ENCODE peak calls at places on chromosomes 1 and 21, in four cellular contexts. X, B, T and J are unnamed samples. For H3K4me1, the result is how much of the 10 kb centered on the place peaks cover.

GRCh38 chr1:28354121-28354520 is 15.4 kb upstream of the PHACTR4 start:
- DNase-seq in T (no peak), B (no peak), X (no peak), J (no peak)

GRCh38 chr1:203219171-203219570 is 10.3 kb downstream of the CHIT1 start:
- DNase-seq in X (no peak), B (no peak), T (no peak), J (no peak)

GRCh38 chr1:220748091-220748934 is at the start of gene MTARC2:
- DNase-seq in T (peak), X (peak), B (peak), J (peak)

GRCh38 chr1:157087030-157087429 is 12.6 kb downstream of the ETV3L start:
- DNase-seq in B (no peak), T (no peak), X (no peak), J (no peak)

GRCh38 chr1:206809504-206810084 is 37.3 kb upstream of the IL10 start:
- DNase-seq in B (peak), T (no peak), X (peak), J (no peak)

GRCh38 chr1:178543291-178543609 is 30.3 kb downstream of the TEX35 start:
- DNase-seq in B (no peak), X (peak), T (no peak), J (no peak)

GRCh38 chr1:109241841-109242301 is 7.5 kb upstream of the CELSR2 start:
- DNase-seq in B (no peak), X (no peak), T (no peak), J (no peak)

GRCh38 chr21:36330904-36331303 is 10.9 kb downstream of the MORC3 start:
- DNase-seq in T (no peak), B (peak), X (peak), J (peak)

GRCh38 chr1:109891930-109892329 is 18.7 kb upstream of the CSF1 start:
- DNase-seq in X (no peak), B (no peak), T (no peak), J (no peak)

GRCh38 chr1:47616906-47617305 is 179.1 kb downstream of the FOXD2 start:
- DNase-seq in T (no peak), X (no peak), B (no peak), J (no peak)

GRCh38 chr1:111864862-111865261 is 109.2 kb downstream of the DDX20 start:
- DNase-seq in B (no peak), T (no peak), X (no peak), J (no peak)

GRCh38 chr21:16517380-16517779 is 787.6 kb downstream of the USP25 start:
- DNase-seq in X (no peak), T (no peak), B (no peak), J (no peak)

GRCh38 chr1:94326329-94326728 is 88.9 kb upstream of the ARHGAP29 start:
- DNase-seq in X (no peak), T (no peak), B (no peak), J (no peak)

GRCh38 chr1:185045793-185046441 is 559 bp downstream of the RNF2 start:
- DNase-seq in B (peak), X (peak), T (peak), J (peak)

GRCh38 chr1:7223334-7224080 is 438.3 kb downstream of the CAMTA1 start:
- DNase-seq in B (no peak), X (peak), T (no peak), J (no peak)

GRCh38 chr1:181396171-181396670 is 87.1 kb upstream of the CACNA1E start:
- DNase-seq in B (no peak), X (no peak), T (no peak), J (no peak)

GRCh38 chr1:48794815-48795214 is 18.1 kb upstream of the BEND5 start:
- DNase-seq in B (no peak), X (no peak), T (no peak), J (no peak)

GRCh38 chr1:58576727-58577675 is at the start of gene TACSTD2:
- DNase-seq in X (no peak), B (peak), T (peak), J (no peak)

GRCh38 chr1:241447056-241447649 is 72.4 kb downstream of the FH start:
- DNase-seq in T (no peak), X (no peak), B (no peak), J (no peak)

GRCh38 chr21:42680429-42680828 is 27.0 kb downstream of the PDE9A start:
- DNase-seq in T (no peak), B (no peak), X (no peak), J (no peak)

GRCh38 chr1:16369821-16370220 is 2.8 kb downstream of the SZRD1 start:
- DNase-seq in B (no peak), X (no peak), T (no peak), J (no peak)

GRCh38 chr1:16367968-16368910 is 1.2 kb downstream of the SZRD1 start:
- DNase-seq in X (no peak), T (no peak), B (no peak), J (no peak)

GRCh38 chr1:16367258-16367967 is 371 bp downstream of the SZRD1 start:
- DNase-seq in T (peak), B (peak), X (peak), J (peak)

GRCh38 chr1:16371725-16372124 is 4.7 kb downstream of the SZRD1 start:
- DNase-seq in X (no peak), T (no peak), B (no peak), J (no peak)

GRCh38 chr1:16366722-16367257 is at the start of gene SZRD1:
- DNase-seq in B (peak), X (peak), T (peak), J (peak)
- H3K4me1 ChIP-seq in B (half or more), X (under half), T (under half), J (under half)

GRCh38 chr21:41678016-41678935 is 88.6 kb downstream of the RIPK4 start:
- DNase-seq in B (peak), X (peak), T (peak), J (no peak)
- TF ChIP-seq CTCF in B (peak), X (no peak), T (no peak), J (no peak)

GRCh38 chr1:12435639-12436344 is 182.2 kb downstream of the DHRS3 start:
- DNase-seq in B (no peak), T (no peak), X (no peak), J (no peak)

GRCh38 chr1:12432897-12433296 is 185.1 kb downstream of the DHRS3 start:
- DNase-seq in B (no peak), X (no peak), T (no peak), J (no peak)

GRCh38 chr1:12434686-12435085 is 183.3 kb downstream of the DHRS3 start:
- DNase-seq in T (no peak), X (no peak), B (no peak), J (no peak)

GRCh38 chr1:12433323-12434053 is 184.5 kb downstream of the DHRS3 start:
- DNase-seq in T (peak), B (peak), X (no peak), J (peak)

DNA sequence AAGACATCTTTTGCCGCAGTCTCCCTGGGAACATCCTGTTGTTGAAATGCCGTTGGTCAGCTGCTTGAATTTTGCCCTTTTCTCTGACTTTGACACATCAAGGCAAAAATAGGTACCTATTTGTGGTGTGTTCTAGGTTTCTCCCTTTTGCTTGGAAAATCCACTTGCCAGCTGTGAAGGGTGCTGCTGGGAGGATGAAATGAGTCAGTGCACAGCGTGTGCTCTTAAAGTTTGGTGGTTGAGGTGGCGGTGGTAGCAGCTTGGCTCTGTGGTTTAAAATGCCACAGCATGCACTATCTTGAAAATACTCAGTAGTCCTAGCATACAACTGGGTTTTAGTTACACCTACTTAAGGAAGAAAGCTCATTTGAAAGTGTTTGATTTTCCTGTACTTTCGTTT is 183.8 kb downstream of the DHRS3 start:
- DNase-seq in X (no peak), B (no peak), T (peak), J (no peak)
- H3K4me1 ChIP-seq in X (half or more), B (under half), T (under half), J (under half)

GRCh38 chr1:150010388-150011115 is at the start of gene OTUD7B:
- DNase-seq in X (peak), B (peak), T (peak), J (peak)
- TF ChIP-seq CTCF in X (no peak), B (peak), T (no peak), J (no peak)

DNA sequence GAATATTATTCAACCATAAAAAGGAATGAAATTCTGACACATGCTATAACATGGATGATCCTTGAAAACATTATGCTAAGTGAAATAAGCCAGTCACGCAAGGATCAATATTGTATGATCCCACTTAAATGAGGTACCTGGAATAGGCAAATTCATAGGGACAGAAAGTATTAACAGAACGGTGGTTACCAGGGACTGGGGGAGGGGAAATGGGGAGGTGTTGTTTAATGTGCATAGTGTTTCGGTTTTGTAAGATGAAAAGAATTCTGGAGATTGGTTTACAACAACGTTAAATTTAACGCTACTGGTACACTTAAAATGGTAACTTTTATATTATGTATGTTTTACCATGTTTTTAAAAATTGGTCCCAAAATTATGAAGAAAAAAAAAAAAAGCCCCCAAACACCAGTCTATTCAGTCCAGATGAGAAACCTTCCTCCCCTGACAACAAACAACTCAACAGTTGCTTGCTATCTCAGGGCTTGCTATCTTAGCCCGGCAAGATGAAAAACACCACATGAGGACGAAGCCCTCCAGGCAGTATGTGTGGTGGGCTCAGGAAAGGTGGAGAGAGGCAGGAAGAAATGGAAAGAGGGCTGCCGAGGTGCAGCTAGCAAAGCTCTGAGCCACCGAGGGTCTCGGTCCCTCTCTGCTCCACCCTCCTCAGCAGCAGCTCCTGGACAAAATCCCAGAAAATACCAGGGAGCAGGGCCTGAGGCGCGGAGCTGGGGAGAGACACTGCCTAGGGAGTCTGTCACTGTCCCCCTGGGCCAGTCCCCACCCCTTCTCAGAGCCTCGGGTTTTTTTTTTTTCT is 8.5 kb downstream of the NUAK2 start:
- DNase-seq in X (no peak), B (no peak), T (no peak), J (no peak)
- H3K4me1 ChIP-seq in X (half or more), B (half or more), T (under half), J (under half)

GRCh38 chr1:29415156-29415830 is 179.0 kb downstream of the PTPRU start:
- DNase-seq in B (peak), X (peak), T (no peak), J (no peak)

GRCh38 chr1:29414091-29414490 is 177.8 kb downstream of the PTPRU start:
- DNase-seq in B (no peak), X (no peak), T (no peak), J (no peak)

GRCh38 chr1:29412591-29412990 is 176.3 kb downstream of the PTPRU start:
- DNase-seq in X (no peak), B (no peak), T (no peak), J (no peak)

GRCh38 chr1:29415861-29416260 is 179.5 kb downstream of the PTPRU start:
- DNase-seq in X (no peak), B (no peak), T (no peak), J (no peak)

DNA sequence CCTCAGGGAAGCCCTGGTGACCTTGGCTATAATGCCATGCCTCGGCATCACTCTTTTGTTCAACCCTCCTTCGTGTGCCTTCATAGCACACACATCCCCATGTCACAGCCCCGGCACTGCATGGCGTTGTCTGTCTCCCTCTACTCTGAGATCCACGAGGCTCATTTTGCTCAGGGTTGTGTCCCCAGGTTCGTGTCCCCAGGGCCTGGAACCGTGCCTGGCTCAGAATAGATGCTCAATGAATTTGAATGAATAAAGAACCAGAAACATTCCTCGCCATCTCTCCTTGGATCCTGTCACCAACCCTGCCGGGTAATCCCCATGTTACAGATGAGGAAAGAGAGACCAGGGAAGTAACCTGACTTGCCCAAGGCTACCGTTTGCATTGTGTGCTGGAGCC is 177.3 kb downstream of the PTPRU start:
- DNase-seq in B (no peak), X (no peak), T (no peak), J (no peak)
- TF ChIP-seq CTCF in B (no peak), X (no peak), T (no peak), J (no peak)

DNA sequence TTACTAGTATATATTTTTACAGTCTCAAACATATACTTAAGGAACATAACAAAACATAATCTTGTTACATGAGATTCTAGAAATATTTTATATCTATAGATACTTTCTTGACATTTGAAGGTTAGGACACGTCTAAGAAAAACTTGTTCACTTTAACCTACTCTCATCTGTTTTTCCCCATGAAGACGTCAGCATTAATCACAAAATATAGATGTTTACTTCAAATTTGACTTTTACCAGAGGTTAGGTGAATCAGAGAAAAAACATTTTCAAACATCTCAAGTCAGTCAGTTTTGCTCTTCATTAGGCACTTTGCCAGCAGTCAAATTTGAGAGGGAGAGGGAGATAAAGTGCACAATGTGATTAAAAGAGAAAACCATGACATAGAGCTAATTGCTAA is 47.7 kb downstream of the BRINP3 start:
- DNase-seq in X (no peak), B (no peak), T (no peak), J (no peak)
- H3K4me1 ChIP-seq in X (under half), B (under half), T (under half), J (under half)

GRCh38 chr1:24251501-24251900 is 64.4 kb upstream of the IFNLR1 start:
- DNase-seq in B (no peak), T (no peak), X (no peak), J (no peak)

GRCh38 chr1:24252185-24252584 is 65.1 kb upstream of the IFNLR1 start:
- DNase-seq in B (no peak), X (no peak), T (no peak), J (no peak)

GRCh38 chr1:24254783-24255182 is 64.4 kb upstream of the GRHL3 start:
- DNase-seq in X (no peak), T (no peak), B (no peak), J (no peak)

GRCh38 chr1:24255226-24255625 is 63.9 kb upstream of the GRHL3 start:
- DNase-seq in T (no peak), X (no peak), B (no peak), J (no peak)

DNA sequence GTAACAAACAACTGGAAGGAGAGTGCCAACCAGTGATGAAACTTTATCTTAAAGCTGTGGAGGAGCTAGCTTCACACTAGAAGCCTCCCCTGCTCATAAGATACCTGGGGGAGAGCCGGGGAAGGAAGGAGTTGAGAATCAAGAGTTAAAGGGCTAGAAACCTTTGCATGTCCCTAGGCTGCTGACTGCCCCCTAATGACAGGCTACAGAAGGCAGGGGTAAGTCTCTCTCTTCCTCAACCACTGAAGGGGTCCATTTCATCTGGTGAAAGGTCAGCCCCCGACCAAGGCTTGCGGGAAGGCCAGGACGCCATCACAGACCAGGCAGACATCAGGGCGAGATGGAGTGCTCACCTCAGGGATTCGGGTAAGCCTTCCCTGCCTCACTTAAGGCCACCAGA is 65.6 kb upstream of the GRHL3 start:
- DNase-seq in B (no peak), T (no peak), X (no peak), J (no peak)
- TF ChIP-seq CTCF in B (no peak), T (no peak), X (no peak), J (no peak)